ENCODE peak calls at places on chromosomes 7 and 10, in eight cellular contexts. M, R, B, W, P, L, V and E are unnamed samples.
A peak's percentile ranks its signal among the peaks of the same experiment; 100 is the strongest.

GRCh38 chr10:76504823-76505222 is 1073.4 kb downstream of the LRMDA start:
- DNase-seq in B (no peak), L (no peak), V (no peak), R (no peak), P (no peak), M (no peak), W (no peak), E (no peak)

GRCh38 chr10:117175215-117175900 is 21.9 kb upstream of the KCNK18 start:
- DNase-seq in W (peak; percentile 26), B (peak; percentile 76), V (no peak), M (no peak), P (no peak), L (no peak), R (peak; percentile 57), E (no peak)

GRCh38 chr10:27710009-27710408 is 35.6 kb downstream of the MKX start:
- DNase-seq in R (no peak), B (no peak), V (no peak), W (no peak), P (no peak), M (no peak), L (no peak), E (no peak)

GRCh38 chr10:95742529-95742884 is 13.5 kb upstream of the ENTPD1 start:
- DNase-seq in P (no peak), R (no peak), L (peak; percentile 42), W (no peak), V (no peak), B (no peak), M (no peak), E (no peak)

GRCh38 chr10:100623541-100623940 is 87.8 kb downstream of the HIF1AN start:
- DNase-seq in L (no peak), M (no peak), P (no peak), V (no peak), W (no peak), R (no peak), B (no peak), E (no peak)

GRCh38 chr10:81920213-81920829 is 45.3 kb downstream of the NRG3 start:
- DNase-seq in P (no peak), W (peak; percentile 55), L (peak; percentile 9), B (no peak), V (no peak), M (no peak), R (no peak), E (no peak)

GRCh38 chr10:58638406-58638805 is 125.7 kb downstream of the BICC1 start:
- DNase-seq in L (no peak), V (no peak), P (no peak), M (no peak), R (no peak), W (no peak), B (no peak), E (no peak)

GRCh38 chr7:32868116-32868515 is 23.4 kb downstream of the KBTBD2 start:
- DNase-seq in V (no peak), P (no peak), R (no peak), W (no peak), L (no peak), M (no peak), B (no peak), E (no peak)

GRCh38 chr10:123518765-123519164 is 147.4 kb upstream of the GPR26 start:
- DNase-seq in B (no peak), R (no peak), L (no peak), M (no peak), P (no peak), W (no peak), V (no peak), E (peak; percentile 43)

GRCh38 chr10:112524637-112525036 is 77.6 kb downstream of the VTI1A start:
- DNase-seq in W (no peak), V (no peak), L (no peak), R (no peak), P (no peak), M (no peak), B (no peak), E (no peak)

GRCh38 chr7:100484636-100485114 is 948 bp downstream of the NYAP1 start:
- DNase-seq in P (no peak), M (no peak), B (no peak), R (no peak), L (no peak), W (no peak), V (no peak), E (no peak)

GRCh38 chr10:124640538-124641231 is 103.5 kb downstream of the FAM53B start:
- DNase-seq in W (no peak), R (no peak), P (no peak), M (no peak), V (no peak), L (peak; percentile 40), B (peak; percentile 87), E (no peak)

GRCh38 chr10:11547111-11547625 is 64.3 kb downstream of the USP6NL start:
- DNase-seq in V (peak; percentile 12), B (no peak), M (no peak), R (no peak), L (no peak), W (no peak), P (no peak), E (no peak)

GRCh38 chr10:79239930-79240713 is 107.1 kb upstream of the PPIF start:
- DNase-seq in V (no peak), L (no peak), B (peak; percentile 74), W (no peak), M (no peak), R (no peak), P (no peak), E (peak; percentile 80)

GRCh38 chr7:17026269-17026668 is 144.5 kb upstream of the AGR3 start:
- DNase-seq in V (no peak), R (no peak), L (no peak), P (no peak), W (no peak), B (no peak), M (no peak), E (no peak)

GRCh38 chr10:132271458-132272011 is 36.2 kb downstream of the STK32C start:
- DNase-seq in V (no peak), L (no peak), B (peak; percentile 42), M (no peak), W (no peak), R (no peak), P (no peak), E (no peak)

GRCh38 chr7:6012355-6013104 is 3.5 kb downstream of the AIMP2 start:
- DNase-seq in B (no peak), P (no peak), R (no peak), W (no peak), M (no peak), L (no peak), V (no peak), E (no peak)

GRCh38 chr10:114328876-114329275 is 75.4 kb downstream of the AFAP1L2 start:
- DNase-seq in W (no peak), P (no peak), M (no peak), L (no peak), V (no peak), B (peak; percentile 82), R (no peak), E (no peak)

GRCh38 chr7:13945670-13946069 is 43.8 kb downstream of the ETV1 start:
- DNase-seq in B (no peak), V (no peak), M (no peak), R (no peak), P (no peak), L (peak; percentile 1), W (no peak), E (no peak)

GRCh38 chr10:100579691-100580090 is 43.9 kb downstream of the HIF1AN start:
- DNase-seq in R (no peak), B (no peak), W (no peak), P (no peak), M (no peak), V (no peak), L (no peak), E (peak; percentile 25)

GRCh38 chr10:6583447-6583846 is 3.4 kb upstream of the PRKCQ start:
- DNase-seq in M (no peak), W (peak; percentile 12), B (no peak), R (no peak), V (no peak), L (no peak), P (no peak), E (no peak)

DNA sequence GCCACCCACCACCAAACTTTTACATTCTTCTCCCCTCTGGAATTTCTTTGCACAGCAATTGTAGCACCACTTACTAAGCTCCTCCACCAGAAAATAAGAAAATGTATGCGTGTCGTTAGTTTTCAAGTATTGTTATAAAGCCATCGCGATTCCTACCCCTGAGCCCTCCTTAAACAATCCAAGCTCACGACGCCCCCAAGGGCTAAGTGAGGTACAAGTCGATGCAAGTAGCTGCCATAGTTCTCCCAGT is 1.3 kb downstream of the FRAT2 start:
- DNase-seq in V (peak; percentile 57), W (no peak), R (no peak), P (no peak), M (no peak), B (no peak), L (peak; percentile 54), E (no peak)
- TF ChIP-seq CTCF in V (no peak), W (no peak), R (no peak), P (no peak), M (no peak), B (no peak), L (no peak), E (peak; percentile 43)

GRCh38 chr7:144670251-144670650 is 165.6 kb downstream of the TPK1 start:
- DNase-seq in P (no peak), M (no peak), B (no peak), R (no peak), W (no peak), L (no peak), V (peak; percentile 8), E (no peak)
- TF ChIP-seq CTCF in P (peak; percentile 38), M (peak; percentile 41), B (no peak), R (no peak), W (no peak), L (no peak), V (no peak), E (peak; percentile 33)

DNA sequence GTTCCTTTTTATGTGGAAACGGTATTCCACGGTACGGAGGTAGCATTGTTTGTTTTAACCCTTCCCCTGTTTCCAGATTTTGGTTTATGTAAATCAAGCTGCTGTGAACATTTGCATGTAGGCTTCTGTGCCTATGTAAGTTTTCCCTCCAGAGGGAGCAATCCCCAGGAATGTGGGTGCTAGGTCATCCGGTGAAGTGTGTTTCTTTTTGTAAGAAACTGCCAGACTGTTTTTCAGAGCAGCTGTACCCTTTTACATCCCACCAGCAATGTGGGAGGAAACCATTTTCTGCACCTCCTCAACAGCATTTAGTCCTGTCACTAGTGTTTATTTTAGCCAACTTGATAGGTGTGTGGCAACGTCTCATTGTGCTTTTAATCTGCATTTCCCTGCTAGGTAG is 395.8 kb upstream of the FOXK1 start:
- DNase-seq in B (peak; percentile 3), M (no peak), W (no peak), P (no peak), V (no peak), L (no peak), R (no peak), E (no peak)
- TF ChIP-seq CTCF in B (no peak), M (no peak), W (no peak), P (no peak), V (no peak), L (no peak), R (no peak), E (no peak)

DNA sequence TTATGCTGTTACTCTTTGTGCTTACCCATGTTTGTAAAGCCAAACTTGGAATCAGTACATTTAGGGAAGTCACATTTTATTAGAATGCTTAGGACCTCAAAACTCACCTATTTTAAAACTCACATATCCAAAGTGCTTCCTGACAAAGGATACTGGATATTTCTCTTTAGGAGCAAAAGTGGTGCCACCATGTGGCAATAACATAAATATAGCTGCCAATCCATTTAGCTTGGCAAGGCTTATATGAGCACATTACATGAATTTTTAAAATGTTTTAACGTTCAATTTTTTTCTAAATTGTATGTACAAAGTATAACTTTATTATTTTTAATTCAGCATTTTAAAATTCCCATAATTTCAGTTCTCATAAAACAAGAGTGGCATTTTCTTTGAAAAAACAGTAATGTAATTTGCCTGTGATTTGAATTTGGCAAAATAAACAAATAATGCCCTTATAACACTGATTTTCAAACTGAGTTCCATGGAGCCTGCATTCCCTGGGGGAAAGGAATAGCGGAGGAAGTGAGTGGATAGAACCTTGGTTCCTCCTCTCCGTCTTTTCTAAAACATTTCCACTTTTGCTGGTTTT is 75.4 kb downstream of the HDAC9 start:
- DNase-seq in R (no peak), L (no peak), P (no peak), V (peak; percentile 44), W (no peak), B (no peak), M (no peak), E (no peak)
- TF ChIP-seq CTCF in R (peak; percentile 54), L (no peak), P (peak; percentile 26), V (peak; percentile 73), W (no peak), B (peak; percentile 52), M (no peak), E (peak; percentile 63)